ENCODE peak calls at places on chromosomes 4 and X, in five cellular contexts. C, M, J, X and T are unnamed samples.
A peak's percentile ranks its signal among the peaks of the same experiment; 100 is the strongest.

GRCh38 chr4:30656828-30657227 is 63.3 kb upstream of the PCDH7 start:
- DNase-seq in C (no peak), J (no peak), M (no peak), X (no peak), T (no peak)

GRCh38 chr4:17812125-17812524 is 1.3 kb downstream of the NCAPG start:
- DNase-seq in J (no peak), C (no peak), M (no peak), X (no peak), T (no peak)

GRCh38 chr4:5941601-5942000 is 48.7 kb upstream of the CRMP1 start:
- DNase-seq in M (no peak), X (no peak), J (no peak), C (no peak), T (no peak)

GRCh38 chr4:122542411-122543236 is 78.2 kb downstream of the IL21 start:
- DNase-seq in X (no peak), M (peak; percentile 23), C (peak; percentile 7), J (peak; percentile 83), T (no peak)

GRCh38 chr4:139528377-139529005 is 27.5 kb downstream of the SETD7 start:
- DNase-seq in X (no peak), C (peak; percentile 87), M (peak; percentile 84), J (peak; percentile 96), T (no peak)

GRCh38 chrX:8743126-8743732 is 11.3 kb upstream of the ANOS1 start:
- DNase-seq in M (no peak), J (peak; percentile 48), C (no peak), X (peak; percentile 30), T (peak; percentile 12)

GRCh38 chrX:49932786-49933185 is 10.4 kb downstream of the CLCN5 start:
- DNase-seq in C (no peak), M (no peak), X (no peak), J (no peak), T (no peak)

GRCh38 chr4:83716874-83717273 is 181.0 kb downstream of the GPAT3 start:
- DNase-seq in M (peak; percentile 84), J (peak; percentile 38), C (no peak), X (no peak), T (no peak)

GRCh38 chr4:61068745-61069144 is 131.4 kb upstream of the ADGRL3 start:
- DNase-seq in J (peak; percentile 36), C (no peak), X (no peak), M (no peak), T (no peak)

GRCh38 chr4:153383131-153383530 is 38.6 kb downstream of the MND1 start:
- DNase-seq in J (peak; percentile 73), C (no peak), M (no peak), X (no peak), T (no peak)

GRCh38 chr4:168059251-168059650 is 33.1 kb upstream of the ANXA10 start:
- DNase-seq in C (peak; percentile 15), M (peak; percentile 5), X (no peak), J (peak; percentile 69), T (no peak)

GRCh38 chr4:123919576-123920098 is 523.0 kb downstream of the SPRY1 start:
- DNase-seq in X (no peak), M (no peak), C (no peak), J (no peak), T (no peak)

GRCh38 chr4:123449780-123450179 is 53.2 kb downstream of the SPRY1 start:
- DNase-seq in X (no peak), C (no peak), M (peak; percentile 70), J (peak; percentile 73), T (no peak)

GRCh38 chr4:85769009-85769408 is 294.1 kb downstream of the ARHGAP24 start:
- DNase-seq in X (no peak), C (no peak), J (no peak), M (no peak), T (no peak)

GRCh38 chr4:149701733-149702132 is 113.9 kb downstream of the IQCM start:
- DNase-seq in J (no peak), X (no peak), M (no peak), C (no peak), T (no peak)

GRCh38 chrX:95145848-95146540 is 1472.0 kb downstream of the FAM133A start:
- DNase-seq in J (no peak), X (no peak), M (no peak), C (no peak), T (no peak)

GRCh38 chr4:185965456-185966384 is 103.2 kb upstream of the TLR3 start:
- DNase-seq in X (no peak), J (peak; percentile 13), C (no peak), M (no peak), T (no peak)